ENCODE peak calls at places on chromosomes 2 and 18, in four cellular contexts. B, S, R and P are unnamed samples.

GRCh38 chr2:73963385-73964120 is 21.2 kb upstream of the TET3 start:
- DNase-seq in B (peak), S (no peak), R (no peak), P (no peak)

GRCh38 chr2:239222346-239223028 is 178.3 kb downstream of the HDAC4 start:
- DNase-seq in B (peak), S (no peak), R (no peak), P (peak)

GRCh38 chr2:8589721-8590120 is 92.1 kb upstream of the ID2 start:
- DNase-seq in B (no peak), S (no peak), R (no peak), P (no peak)

GRCh38 chr2:181953773-181954537 is 31.7 kb upstream of the PPP1R1C start:
- DNase-seq in B (peak), S (peak), R (peak), P (peak)

GRCh38 chr2:174024524-174025270 is 59.5 kb upstream of the SP3 start:
- DNase-seq in B (peak), S (no peak), R (peak), P (no peak)

GRCh38 chr2:181798022-181798421 is 93.5 kb upstream of the ITPRID2 start:
- DNase-seq in B (peak), S (no peak), R (no peak), P (no peak)

GRCh38 chr18:62287753-62288668 is 37.1 kb upstream of the TNFRSF11A start:
- DNase-seq in B (no peak), S (no peak), R (no peak), P (no peak)

GRCh38 chr2:20130821-20131645 is 79.6 kb upstream of the LAPTM4A start:
- DNase-seq in B (peak), S (no peak), R (no peak), P (no peak)

GRCh38 chr18:34650121-34650545 is 60.0 kb upstream of the DTNA start:
- DNase-seq in B (peak), S (peak), R (no peak), P (no peak)

GRCh38 chr2:24883946-24884345 is 36.1 kb downstream of the ADCY3 start:
- DNase-seq in B (peak), S (no peak), R (no peak), P (no peak)

GRCh38 chr18:62329676-62330454 is 4.8 kb downstream of the TNFRSF11A start:
- DNase-seq in B (peak), S (peak), R (peak), P (peak)

GRCh38 chr2:225011585-225011984 is 30.7 kb downstream of the DOCK10 start:
- DNase-seq in B (no peak), S (no peak), R (no peak), P (no peak)

GRCh38 chr2:32937602-32938450 is 8.9 kb upstream of the LTBP1 start:
- DNase-seq in B (peak), S (no peak), R (no peak), P (no peak)

GRCh38 chr18:35982404-35983114 is 10.1 kb downstream of the RMP24 start:
- DNase-seq in B (peak), S (no peak), R (no peak), P (no peak)

GRCh38 chr2:152304845-152305244 is 30.1 kb upstream of the FMNL2 start:
- DNase-seq in B (peak), S (no peak), R (no peak), P (no peak)

GRCh38 chr2:187550797-187551306 is 3.4 kb downstream of the TFPI start:
- DNase-seq in B (no peak), S (peak), R (no peak), P (no peak)

GRCh38 chr2:111972955-111973565 is 74.7 kb downstream of the MERTK start:
- DNase-seq in B (no peak), S (no peak), R (no peak), P (peak)

GRCh38 chr2:237501892-237502513 is 15.0 kb downstream of the MLPH start:
- DNase-seq in B (no peak), S (peak), R (no peak), P (no peak)

GRCh38 chr2:16630463-16630862 is 35.2 kb downstream of the CYRIA start:
- DNase-seq in B (no peak), S (no peak), R (no peak), P (no peak)
- H3K27ac ChIP-seq in B (no peak), S (no peak), R (no peak), P (no peak)

GRCh38 chr2:200308001-200308400 is 1.5 kb downstream of the SPATS2L start:
- DNase-seq in B (peak), S (no peak), R (no peak), P (no peak)

GRCh38 chr2:200309296-200309846 is 2.9 kb downstream of the SPATS2L start:
- DNase-seq in B (no peak), S (no peak), R (no peak), P (no peak)

GRCh38 chr2:200310545-200310971 is 4.1 kb downstream of the SPATS2L start:
- DNase-seq in B (peak), S (no peak), R (no peak), P (no peak)

GRCh38 chr2:200308421-200309295 is 2.2 kb downstream of the SPATS2L start:
- DNase-seq in B (peak), S (peak), R (no peak), P (no peak)

DNA sequence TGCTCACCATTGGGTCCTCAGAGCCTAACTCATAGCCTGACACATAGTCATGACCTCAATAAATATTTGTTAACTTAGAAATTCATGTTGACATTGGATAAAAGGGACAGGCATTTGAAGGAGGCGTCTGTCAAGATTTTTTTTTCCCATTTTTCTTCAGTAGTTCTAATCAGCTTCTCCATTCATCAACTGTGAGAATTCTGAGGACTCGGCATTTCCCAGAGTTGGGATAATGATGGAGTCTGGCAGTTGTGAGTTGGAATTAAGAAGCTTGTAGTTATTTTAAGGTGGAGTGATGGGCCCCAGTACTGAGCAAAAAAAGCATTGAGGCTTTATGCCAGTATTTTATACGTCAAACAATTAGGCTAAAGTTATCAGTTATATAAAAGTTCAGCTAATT is 4.6 kb downstream of the SPATS2L start:
- DNase-seq in B (no peak), S (no peak), R (no peak), P (no peak)
- H3K4me3 ChIP-seq in B (no peak), S (no peak), R (no peak), P (no peak)

GRCh38 chr2:216674376-216674775 is 21.0 kb downstream of the IGFBP5 start:
- DNase-seq in B (no peak), S (no peak), R (no peak), P (no peak)

GRCh38 chr2:216673609-216674008 is 21.7 kb downstream of the IGFBP5 start:
- DNase-seq in B (no peak), S (no peak), R (no peak), P (no peak)

GRCh38 chr2:216671791-216672343 is 23.5 kb downstream of the IGFBP5 start:
- DNase-seq in B (no peak), S (no peak), R (no peak), P (no peak)

GRCh38 chr2:216672466-216672865 is 22.9 kb downstream of the IGFBP5 start:
- DNase-seq in B (no peak), S (no peak), R (no peak), P (no peak)

DNA sequence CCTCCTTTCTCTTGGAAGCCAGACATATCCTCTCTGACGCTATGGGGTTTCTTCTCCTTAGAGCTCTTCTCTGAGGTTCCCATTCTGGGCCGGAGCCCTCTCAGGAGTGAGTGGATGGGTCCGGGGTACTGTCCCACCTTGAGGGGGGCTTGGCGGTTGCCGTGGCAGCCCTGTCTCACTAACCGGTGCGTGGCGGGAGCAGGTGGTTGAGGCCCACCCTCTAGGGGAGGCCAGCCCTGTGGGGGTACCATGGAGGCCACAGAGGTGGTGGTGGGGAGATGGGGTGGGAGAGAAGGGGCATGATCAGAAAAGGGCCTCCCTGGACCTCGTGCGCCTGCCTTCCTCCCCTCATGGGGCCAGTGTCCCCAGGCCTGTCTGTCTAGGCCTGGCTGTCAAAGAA is 22.4 kb downstream of the IGFBP5 start:
- DNase-seq in B (no peak), S (no peak), R (no peak), P (no peak)
- H3K27ac ChIP-seq in B (no peak), S (no peak), R (no peak), P (no peak)

DNA sequence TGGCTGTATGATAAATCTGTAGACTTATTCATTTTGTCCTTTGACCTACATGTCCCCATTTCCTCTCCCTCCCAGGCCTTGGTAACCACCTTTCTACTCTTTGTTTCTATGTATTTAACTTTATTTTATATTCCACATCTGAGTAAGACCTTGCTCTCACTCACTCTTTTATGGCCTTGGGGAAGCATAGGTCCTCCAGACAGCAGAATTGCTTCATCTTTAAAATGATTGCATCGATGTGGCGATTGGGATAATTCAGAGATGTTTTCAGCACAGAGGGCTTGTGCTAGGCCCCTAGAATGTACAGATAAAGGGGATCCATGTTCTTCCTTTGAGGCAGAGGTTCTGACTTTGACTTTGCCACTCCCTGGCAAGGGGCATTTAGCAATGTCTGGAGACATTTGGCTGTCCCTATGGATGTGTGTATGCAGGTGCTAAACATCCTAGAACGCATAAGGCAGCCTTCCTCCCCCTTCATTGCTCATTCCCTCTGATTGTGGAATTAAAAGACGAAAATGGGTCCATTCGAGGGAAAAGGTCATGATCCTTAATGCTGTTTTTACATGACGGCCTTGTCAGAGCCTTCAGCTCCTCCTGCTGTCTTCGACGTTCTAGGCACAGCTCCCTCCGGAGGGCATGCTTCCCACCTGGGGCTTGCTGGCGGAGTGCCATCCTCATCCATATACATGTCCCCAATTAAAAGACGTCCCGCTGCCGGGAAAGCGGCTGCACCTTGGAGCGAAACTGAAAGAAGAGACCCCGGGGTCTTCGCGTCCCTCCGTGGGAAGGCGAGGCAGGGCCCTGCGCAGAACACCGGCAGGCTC is 1.1 kb upstream of the GPR39 start:
- DNase-seq in B (peak), S (no peak), R (no peak), P (no peak)
- H3K4me3 ChIP-seq in B (peak), S (no peak), R (peak), P (no peak)

DNA sequence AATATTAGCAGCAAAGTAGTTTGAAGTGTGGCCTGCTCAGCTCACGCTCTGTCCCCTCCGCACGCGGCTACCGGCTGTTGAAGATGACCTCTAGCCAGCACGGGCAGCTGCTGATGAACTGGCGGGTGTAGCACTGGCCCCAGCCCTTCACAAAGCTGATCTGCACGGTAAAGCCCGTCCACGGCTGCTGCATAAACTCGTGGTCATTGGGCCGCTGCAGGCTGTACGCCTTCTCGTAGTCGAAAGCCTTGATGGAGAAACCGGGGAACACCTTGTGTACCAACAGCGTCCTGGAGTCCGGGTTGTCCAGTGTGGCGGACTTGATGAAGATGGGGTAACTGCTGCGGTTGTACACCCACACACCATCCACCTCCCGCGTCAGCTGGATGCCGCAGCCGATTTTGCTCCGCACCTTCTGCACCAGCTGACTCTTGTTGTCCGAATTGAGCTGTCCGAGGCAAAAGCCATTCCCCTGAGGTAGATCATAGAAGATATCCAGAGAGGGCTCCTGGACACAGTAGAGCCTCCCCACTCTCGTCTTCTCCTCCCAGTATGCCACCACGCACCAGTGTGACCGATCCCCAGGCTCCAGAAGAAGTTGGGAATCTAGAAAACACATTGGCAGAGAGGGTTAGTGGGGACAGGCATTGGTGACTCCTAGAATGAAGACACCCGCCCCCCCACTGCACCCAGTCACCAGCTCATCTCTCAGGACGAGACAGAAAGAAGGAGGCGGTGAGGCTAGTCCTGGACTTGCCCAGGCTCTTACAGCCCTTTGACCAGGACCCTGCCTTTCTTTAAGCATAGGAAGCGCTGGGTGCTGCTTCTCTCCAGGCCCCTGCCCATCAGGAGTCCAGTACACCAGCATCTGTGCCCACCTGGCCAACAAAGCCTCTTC is 29.2 kb downstream of the SMAD7 start:
- DNase-seq in B (no peak), S (no peak), R (no peak), P (no peak)
- H3K27ac ChIP-seq in B (peak), S (no peak), R (peak), P (no peak)

GRCh38 chr18:79983793-79984192 is 4.6 kb downstream of the TXNL4A start:
- DNase-seq in B (no peak), S (no peak), R (no peak), P (no peak)
- H3K4me3 ChIP-seq in B (no peak), S (no peak), R (no peak), P (no peak)